ENCODE peak calls at places on chromosome 20, in eight cellular contexts. One of them, this sample, is unnamed.

GRCh38 chr20:50005378-50006020 is 22.7 kb downstream of the SNAI1 start:
- DNase-seq in MV-4-11: peak
- DNase-seq in cardiac muscle cell: peak
- DNase-seq in AG08396: no peak
- DNase-seq in AG09309: no peak
- DNase-seq in activated CD4-positive, alpha-beta T cell treated with anti-CD3 and anti-CD28 coated beads, Interleukin-2, amount 50 U/mL, for 1 hour: no peak
- DNase-seq in foreskin fibroblast: no peak
- DNase-seq in lung: no peak
- DNase-seq in this sample: no peak

GRCh38 chr20:50745634-50746137 is 14.3 kb downstream of the PARD6B start:
- DNase-seq in AG09309: no peak
- DNase-seq in lung: no peak
- DNase-seq in MV-4-11: no peak
- DNase-seq in AG08396: no peak
- DNase-seq in cardiac muscle cell: no peak
- DNase-seq in foreskin fibroblast: peak
- DNase-seq in activated CD4-positive, alpha-beta T cell treated with anti-CD3 and anti-CD28 coated beads, Interleukin-2, amount 50 U/mL, for 1 hour: no peak
- DNase-seq in this sample: no peak

GRCh38 chr20:22523499-22524392 is 60.6 kb downstream of the FOXA2 start:
- DNase-seq in MV-4-11: no peak
- DNase-seq in activated CD4-positive, alpha-beta T cell treated with anti-CD3 and anti-CD28 coated beads, Interleukin-2, amount 50 U/mL, for 1 hour: no peak
- DNase-seq in foreskin fibroblast: no peak
- DNase-seq in AG08396: no peak
- DNase-seq in lung: no peak
- DNase-seq in AG09309: no peak
- DNase-seq in cardiac muscle cell: no peak
- DNase-seq in this sample: no peak

GRCh38 chr20:14599613-14600012 is 262.2 kb upstream of the FLRT3 start:
- DNase-seq in activated CD4-positive, alpha-beta T cell treated with anti-CD3 and anti-CD28 coated beads, Interleukin-2, amount 50 U/mL, for 1 hour: no peak
- DNase-seq in AG08396: no peak
- DNase-seq in cardiac muscle cell: no peak
- DNase-seq in lung: no peak
- DNase-seq in foreskin fibroblast: no peak
- DNase-seq in MV-4-11: no peak
- DNase-seq in AG09309: no peak
- DNase-seq in this sample: no peak

GRCh38 chr20:1805161-1805581 is 90.0 kb upstream of the SIRPA start:
- DNase-seq in AG09309: no peak
- DNase-seq in MV-4-11: no peak
- DNase-seq in lung: no peak
- DNase-seq in activated CD4-positive, alpha-beta T cell treated with anti-CD3 and anti-CD28 coated beads, Interleukin-2, amount 50 U/mL, for 1 hour: no peak
- DNase-seq in foreskin fibroblast: no peak
- DNase-seq in cardiac muscle cell: no peak
- DNase-seq in AG08396: no peak
- DNase-seq in this sample: no peak

GRCh38 chr20:20843982-20844381 is 131.5 kb upstream of the RALGAPA2 start:
- DNase-seq in MV-4-11: no peak
- DNase-seq in AG08396: no peak
- DNase-seq in foreskin fibroblast: no peak
- DNase-seq in activated CD4-positive, alpha-beta T cell treated with anti-CD3 and anti-CD28 coated beads, Interleukin-2, amount 50 U/mL, for 1 hour: no peak
- DNase-seq in AG09309: no peak
- DNase-seq in lung: no peak
- DNase-seq in cardiac muscle cell: no peak
- DNase-seq in this sample: no peak

GRCh38 chr20:23165307-23165750 is 79.2 kb upstream of the CD93 start:
- DNase-seq in activated CD4-positive, alpha-beta T cell treated with anti-CD3 and anti-CD28 coated beads, Interleukin-2, amount 50 U/mL, for 1 hour: no peak
- DNase-seq in AG09309: no peak
- DNase-seq in MV-4-11: no peak
- DNase-seq in cardiac muscle cell: no peak
- DNase-seq in lung: no peak
- DNase-seq in foreskin fibroblast: no peak
- DNase-seq in AG08396: no peak
- DNase-seq in this sample: no peak

GRCh38 chr20:43751167-43752050 is 24.6 kb upstream of the GTSF1L start:
- DNase-seq in AG09309: peak
- DNase-seq in lung: no peak
- DNase-seq in MV-4-11: peak
- DNase-seq in foreskin fibroblast: peak
- DNase-seq in AG08396: peak
- DNase-seq in activated CD4-positive, alpha-beta T cell treated with anti-CD3 and anti-CD28 coated beads, Interleukin-2, amount 50 U/mL, for 1 hour: no peak
- DNase-seq in cardiac muscle cell: peak
- DNase-seq in this sample: peak

GRCh38 chr20:58406422-58407001 is 17.5 kb downstream of the VAPB start:
- DNase-seq in MV-4-11: no peak
- DNase-seq in activated CD4-positive, alpha-beta T cell treated with anti-CD3 and anti-CD28 coated beads, Interleukin-2, amount 50 U/mL, for 1 hour: no peak
- DNase-seq in cardiac muscle cell: no peak
- DNase-seq in lung: no peak
- DNase-seq in AG08396: no peak
- DNase-seq in AG09309: no peak
- DNase-seq in foreskin fibroblast: no peak
- DNase-seq in this sample: no peak

GRCh38 chr20:46057856-46058655 is 29.0 kb downstream of the SLC12A5 start:
- DNase-seq in AG08396: peak
- DNase-seq in lung: peak
- DNase-seq in AG09309: no peak
- DNase-seq in MV-4-11: no peak
- DNase-seq in activated CD4-positive, alpha-beta T cell treated with anti-CD3 and anti-CD28 coated beads, Interleukin-2, amount 50 U/mL, for 1 hour: no peak
- DNase-seq in foreskin fibroblast: peak
- DNase-seq in cardiac muscle cell: peak
- DNase-seq in this sample: no peak

GRCh38 chr20:38651154-38651553 is 49.5 kb downstream of the ARHGAP40 start:
- DNase-seq in MV-4-11: no peak
- DNase-seq in cardiac muscle cell: no peak
- DNase-seq in activated CD4-positive, alpha-beta T cell treated with anti-CD3 and anti-CD28 coated beads, Interleukin-2, amount 50 U/mL, for 1 hour: no peak
- DNase-seq in AG08396: no peak
- DNase-seq in AG09309: no peak
- DNase-seq in lung: no peak
- DNase-seq in foreskin fibroblast: no peak
- DNase-seq in this sample: no peak

GRCh38 chr20:58614984-58615760 is 35.9 kb upstream of the STX16 start:
- DNase-seq in foreskin fibroblast: no peak
- DNase-seq in MV-4-11: no peak
- DNase-seq in AG08396: no peak
- DNase-seq in activated CD4-positive, alpha-beta T cell treated with anti-CD3 and anti-CD28 coated beads, Interleukin-2, amount 50 U/mL, for 1 hour: no peak
- DNase-seq in lung: no peak
- DNase-seq in AG09309: no peak
- DNase-seq in cardiac muscle cell: no peak
- DNase-seq in this sample: no peak

GRCh38 chr20:38859070-38859690 is 53.7 kb downstream of the PPP1R16B start:
- DNase-seq in AG09309: no peak
- DNase-seq in AG08396: no peak
- DNase-seq in lung: no peak
- DNase-seq in cardiac muscle cell: no peak
- DNase-seq in foreskin fibroblast: no peak
- DNase-seq in MV-4-11: peak
- DNase-seq in activated CD4-positive, alpha-beta T cell treated with anti-CD3 and anti-CD28 coated beads, Interleukin-2, amount 50 U/mL, for 1 hour: peak
- DNase-seq in this sample: no peak

GRCh38 chr20:2797136-2797983 is 3.1 kb downstream of the CPXM1 start:
- DNase-seq in AG09309: no peak
- DNase-seq in AG08396: peak
- DNase-seq in MV-4-11: no peak
- DNase-seq in cardiac muscle cell: no peak
- DNase-seq in activated CD4-positive, alpha-beta T cell treated with anti-CD3 and anti-CD28 coated beads, Interleukin-2, amount 50 U/mL, for 1 hour: no peak
- DNase-seq in lung: no peak
- DNase-seq in foreskin fibroblast: no peak
- DNase-seq in this sample: no peak

GRCh38 chr20:38196592-38196991 is 31.5 kb upstream of the TGM2 start:
- DNase-seq in foreskin fibroblast: peak
- DNase-seq in lung: peak
- DNase-seq in AG08396: no peak
- DNase-seq in AG09309: peak
- DNase-seq in cardiac muscle cell: peak
- DNase-seq in activated CD4-positive, alpha-beta T cell treated with anti-CD3 and anti-CD28 coated beads, Interleukin-2, amount 50 U/mL, for 1 hour: no peak
- DNase-seq in MV-4-11: peak
- DNase-seq in this sample: no peak

GRCh38 chr20:35055445-35056276 is 36.9 kb downstream of the TRPC4AP start:
- DNase-seq in cardiac muscle cell: peak
- DNase-seq in lung: no peak
- DNase-seq in AG09309: peak
- DNase-seq in MV-4-11: peak
- DNase-seq in activated CD4-positive, alpha-beta T cell treated with anti-CD3 and anti-CD28 coated beads, Interleukin-2, amount 50 U/mL, for 1 hour: no peak
- DNase-seq in foreskin fibroblast: no peak
- DNase-seq in AG08396: no peak
- DNase-seq in this sample: no peak

GRCh38 chr20:62303327-62304226 is 780 bp downstream of the ADRM1 start:
- DNase-seq in lung: no peak
- DNase-seq in AG09309: no peak
- DNase-seq in foreskin fibroblast: peak
- DNase-seq in cardiac muscle cell: no peak
- DNase-seq in activated CD4-positive, alpha-beta T cell treated with anti-CD3 and anti-CD28 coated beads, Interleukin-2, amount 50 U/mL, for 1 hour: no peak
- DNase-seq in AG08396: peak
- DNase-seq in MV-4-11: no peak
- DNase-seq in this sample: peak

GRCh38 chr20:49303211-49303610 is 25.4 kb upstream of the ZNFX1 start:
- DNase-seq in lung: no peak
- DNase-seq in foreskin fibroblast: peak
- DNase-seq in AG08396: no peak
- DNase-seq in cardiac muscle cell: peak
- DNase-seq in MV-4-11: peak
- DNase-seq in AG09309: no peak
- DNase-seq in activated CD4-positive, alpha-beta T cell treated with anti-CD3 and anti-CD28 coated beads, Interleukin-2, amount 50 U/mL, for 1 hour: no peak
- DNase-seq in this sample: no peak

GRCh38 chr20:63310265-63310971 is 17.4 kb downstream of the COL20A1 start:
- DNase-seq in MV-4-11: no peak
- DNase-seq in foreskin fibroblast: peak
- DNase-seq in activated CD4-positive, alpha-beta T cell treated with anti-CD3 and anti-CD28 coated beads, Interleukin-2, amount 50 U/mL, for 1 hour: no peak
- DNase-seq in AG09309: no peak
- DNase-seq in lung: no peak
- DNase-seq in AG08396: no peak
- DNase-seq in cardiac muscle cell: no peak
- DNase-seq in this sample: no peak

GRCh38 chr20:41119593-41120561 is 17.5 kb upstream of the PLCG1 start:
- DNase-seq in MV-4-11: no peak
- DNase-seq in activated CD4-positive, alpha-beta T cell treated with anti-CD3 and anti-CD28 coated beads, Interleukin-2, amount 50 U/mL, for 1 hour: no peak
- DNase-seq in AG08396: no peak
- DNase-seq in lung: no peak
- DNase-seq in AG09309: no peak
- DNase-seq in cardiac muscle cell: no peak
- DNase-seq in foreskin fibroblast: no peak
- DNase-seq in this sample: no peak

GRCh38 chr20:48725589-48725991 is 102.2 kb downstream of the PREX1 start:
- DNase-seq in activated CD4-positive, alpha-beta T cell treated with anti-CD3 and anti-CD28 coated beads, Interleukin-2, amount 50 U/mL, for 1 hour: no peak
- DNase-seq in foreskin fibroblast: peak
- DNase-seq in cardiac muscle cell: peak
- DNase-seq in lung: no peak
- DNase-seq in AG08396: peak
- DNase-seq in MV-4-11: peak
- DNase-seq in AG09309: no peak
- DNase-seq in this sample: peak

GRCh38 chr20:32490942-32491763 is 94.0 kb downstream of the NOL4L start:
- DNase-seq in cardiac muscle cell: no peak
- DNase-seq in activated CD4-positive, alpha-beta T cell treated with anti-CD3 and anti-CD28 coated beads, Interleukin-2, amount 50 U/mL, for 1 hour: no peak
- DNase-seq in MV-4-11: no peak
- DNase-seq in foreskin fibroblast: no peak
- DNase-seq in AG08396: no peak
- DNase-seq in lung: no peak
- DNase-seq in AG09309: no peak
- DNase-seq in this sample: no peak

GRCh38 chr20:39773380-39774000 is 811.3 kb downstream of the DHX35 start:
- DNase-seq in MV-4-11: no peak
- DNase-seq in AG08396: no peak
- DNase-seq in cardiac muscle cell: no peak
- DNase-seq in activated CD4-positive, alpha-beta T cell treated with anti-CD3 and anti-CD28 coated beads, Interleukin-2, amount 50 U/mL, for 1 hour: no peak
- DNase-seq in foreskin fibroblast: peak
- DNase-seq in lung: no peak
- DNase-seq in AG09309: no peak
- DNase-seq in this sample: no peak

GRCh38 chr20:63667858-63668257 is 9.7 kb downstream of the RTEL1 start:
- DNase-seq in lung: no peak
- DNase-seq in MV-4-11: no peak
- DNase-seq in activated CD4-positive, alpha-beta T cell treated with anti-CD3 and anti-CD28 coated beads, Interleukin-2, amount 50 U/mL, for 1 hour: no peak
- DNase-seq in AG09309: no peak
- DNase-seq in cardiac muscle cell: no peak
- DNase-seq in AG08396: no peak
- DNase-seq in foreskin fibroblast: no peak
- DNase-seq in this sample: no peak

GRCh38 chr20:49616154-49617007 is 48.4 kb upstream of the PTGIS start:
- DNase-seq in MV-4-11: no peak
- DNase-seq in activated CD4-positive, alpha-beta T cell treated with anti-CD3 and anti-CD28 coated beads, Interleukin-2, amount 50 U/mL, for 1 hour: no peak
- DNase-seq in foreskin fibroblast: no peak
- DNase-seq in cardiac muscle cell: no peak
- DNase-seq in lung: no peak
- DNase-seq in AG08396: no peak
- DNase-seq in AG09309: no peak
- DNase-seq in this sample: no peak

GRCh38 chr20:1467355-1468116 is 887 bp upstream of the NSFL1C start:
- DNase-seq in activated CD4-positive, alpha-beta T cell treated with anti-CD3 and anti-CD28 coated beads, Interleukin-2, amount 50 U/mL, for 1 hour: no peak
- DNase-seq in AG08396: no peak
- DNase-seq in foreskin fibroblast: no peak
- DNase-seq in cardiac muscle cell: no peak
- DNase-seq in MV-4-11: peak
- DNase-seq in AG09309: no peak
- DNase-seq in lung: peak
- DNase-seq in this sample: no peak

GRCh38 chr20:54061106-54061881 is 9.1 kb downstream of the BCAS1 start:
- DNase-seq in cardiac muscle cell: peak
- DNase-seq in AG08396: no peak
- DNase-seq in AG09309: peak
- DNase-seq in activated CD4-positive, alpha-beta T cell treated with anti-CD3 and anti-CD28 coated beads, Interleukin-2, amount 50 U/mL, for 1 hour: no peak
- DNase-seq in lung: no peak
- DNase-seq in foreskin fibroblast: peak
- DNase-seq in MV-4-11: no peak
- DNase-seq in this sample: no peak

GRCh38 chr20:17626217-17627007 is 55.6 kb downstream of the RRBP1 start:
- DNase-seq in foreskin fibroblast: no peak
- DNase-seq in activated CD4-positive, alpha-beta T cell treated with anti-CD3 and anti-CD28 coated beads, Interleukin-2, amount 50 U/mL, for 1 hour: no peak
- DNase-seq in MV-4-11: no peak
- DNase-seq in cardiac muscle cell: no peak
- DNase-seq in lung: no peak
- DNase-seq in AG09309: no peak
- DNase-seq in AG08396: no peak
- DNase-seq in this sample: no peak

This sample was measured in HTR-8/SVneo.